ENCODE peak calls at places on chromosome 10, in eight cellular contexts. M is brain pericyte; B is iris pigment epithelial cell; Y is NCI-H82; K is neural crest cell; G is COLO829; L is CD8-positive, alpha-beta memory T cell; N is astrocyte. O is an unnamed sample.

GRCh38 chr10:5643356-5643755 is 23.0 kb downstream of the ASB13 start:
- DNase-seq in M (no peak), B (peak), Y (no peak), K (no peak), G (no peak), L (no peak), N (no peak), O (no peak)

GRCh38 chr10:123965973-123966895 is 74.6 kb upstream of the CPXM2 start:
- DNase-seq in M (no peak), B (no peak), Y (no peak), K (no peak), G (no peak), L (no peak), N (no peak), O (no peak)

GRCh38 chr10:126839094-126839761 is 66.0 kb upstream of the DOCK1 start:
- DNase-seq in M (no peak), B (no peak), Y (no peak), K (no peak), G (no peak), L (no peak), N (no peak), O (no peak)

GRCh38 chr10:47357911-47358310 is 9.7 kb downstream of the RBP3 start:
- DNase-seq in M (no peak), B (no peak), Y (no peak), K (no peak), G (no peak), L (no peak), N (no peak), O (no peak)

GRCh38 chr10:34176351-34176750 is 638.7 kb downstream of the PARD3 start:
- DNase-seq in M (no peak), B (no peak), Y (peak), K (no peak), G (no peak), L (no peak), N (no peak), O (no peak)

GRCh38 chr10:123132576-123133477 is 2.9 kb upstream of the HMX3 start:
- DNase-seq in M (no peak), B (peak), Y (peak), K (peak), G (peak), L (peak), N (peak), O (peak)

GRCh38 chr10:100370561-100370975 is 23.5 kb downstream of the SCD start:
- DNase-seq in M (no peak), B (no peak), Y (peak), K (no peak), G (no peak), L (peak), N (no peak), O (no peak)

GRCh38 chr10:28915989-28916588 is 238.8 kb downstream of the BAMBI start:
- DNase-seq in M (no peak), B (no peak), Y (peak), K (no peak), G (no peak), L (no peak), N (no peak), O (no peak)

GRCh38 chr10:63525021-63525420 is 3.8 kb downstream of the REEP3 start:
- DNase-seq in M (no peak), B (no peak), Y (no peak), K (no peak), G (no peak), L (no peak), N (no peak), O (no peak)

GRCh38 chr10:58300676-58301075 is 31.7 kb downstream of the CISD1 start:
- DNase-seq in M (no peak), B (no peak), Y (no peak), K (no peak), G (no peak), L (no peak), N (no peak), O (no peak)

GRCh38 chr10:98074315-98074911 is 44.0 kb upstream of the CRTAC1 start:
- DNase-seq in M (no peak), B (peak), Y (no peak), K (peak), G (no peak), L (no peak), N (peak), O (peak)

GRCh38 chr10:84329986-84330651 is 1.7 kb downstream of the CCSER2 start:
- DNase-seq in M (no peak), B (peak), Y (no peak), K (no peak), G (no peak), L (peak), N (no peak), O (no peak)

GRCh38 chr10:326350-326749 is 191.1 kb downstream of the ZMYND11 start:
- DNase-seq in M (no peak), B (no peak), Y (no peak), K (no peak), G (no peak), L (no peak), N (no peak), O (no peak)

GRCh38 chr10:76113952-76114351 is 682.5 kb downstream of the LRMDA start:
- DNase-seq in M (no peak), B (no peak), Y (peak), K (no peak), G (peak), L (no peak), N (peak), O (peak)

GRCh38 chr10:104033401-104033930 is 52.2 kb downstream of the COL17A1 start:
- DNase-seq in M (no peak), B (no peak), Y (no peak), K (no peak), G (no peak), L (no peak), N (no peak), O (peak)

GRCh38 chr10:28952523-28952922 is 275.2 kb downstream of the BAMBI start:
- DNase-seq in M (no peak), B (no peak), Y (no peak), K (no peak), G (no peak), L (no peak), N (no peak), O (no peak)

GRCh38 chr10:86798636-86799035 is 42.2 kb downstream of the BMPR1A start:
- DNase-seq in M (no peak), B (peak), Y (peak), K (no peak), G (no peak), L (no peak), N (no peak), O (no peak)

GRCh38 chr10:7789390-7789789 is 1.4 kb downstream of the ATP5F1C start:
- DNase-seq in M (no peak), B (peak), Y (no peak), K (no peak), G (no peak), L (no peak), N (peak), O (no peak)

GRCh38 chr10:72746606-72747357 is 54.8 kb downstream of the MCU start:
- DNase-seq in M (no peak), B (no peak), Y (no peak), K (no peak), G (no peak), L (no peak), N (no peak), O (no peak)

GRCh38 chr10:64598604-64599003 is 1077.4 kb downstream of the REEP3 start:
- DNase-seq in M (no peak), B (no peak), Y (no peak), K (no peak), G (no peak), L (no peak), N (no peak), O (no peak)

GRCh38 chr10:35949820-35950219 is 307.7 kb upstream of the FZD8 start:
- DNase-seq in M (no peak), B (no peak), Y (no peak), K (no peak), G (no peak), L (no peak), N (peak), O (no peak)

GRCh38 chr10:97097154-97097490 is 88.6 kb downstream of the SLIT1 start:
- DNase-seq in M (no peak), B (no peak), Y (peak), K (no peak), G (no peak), L (no peak), N (no peak), O (no peak)

GRCh38 chr10:65786279-65786678 is 1139.6 kb upstream of the LRRTM3 start:
- DNase-seq in M (no peak), B (no peak), Y (no peak), K (no peak), G (no peak), L (no peak), N (no peak), O (no peak)

GRCh38 chr10:86757110-86757790 is 831 bp downstream of the BMPR1A start:
- DNase-seq in M (no peak), B (peak), Y (peak), K (peak), G (no peak), L (peak), N (peak), O (peak)

GRCh38 chr10:127872871-127873600 is 19.7 kb downstream of the CLRN3 start:
- DNase-seq in M (no peak), B (no peak), Y (no peak), K (no peak), G (no peak), L (no peak), N (no peak), O (no peak)

GRCh38 chr10:45375716-45376231 is 1.8 kb downstream of the ALOX5 start:
- DNase-seq in M (no peak), B (no peak), Y (no peak), K (no peak), G (no peak), L (no peak), N (no peak), O (no peak)

GRCh38 chr10:17144757-17145156 is 15.1 kb upstream of the CUBN start:
- DNase-seq in M (no peak), B (peak), Y (no peak), K (no peak), G (no peak), L (no peak), N (no peak), O (no peak)